ENCODE peak calls at places on chromosomes 3 and 15, in six cellular contexts. One of them, this sample, is unnamed.

GRCh38 chr3:120025520-120025919 is 68.7 kb downstream of the GSK3B start:
- DNase-seq in epithelial cell of esophagus: peak; percentile 60
- DNase-seq in brain microvascular endothelial cell: no peak
- DNase-seq in AG09309: no peak
- DNase-seq in IMR-90: peak; percentile 29
- DNase-seq in heart right ventricle: no peak
- DNase-seq in this sample: no peak

GRCh38 chr3:139427283-139428060 is 38.0 kb upstream of the COPB2 start:
- DNase-seq in AG09309: peak; percentile 55
- DNase-seq in IMR-90: peak; percentile 71
- DNase-seq in brain microvascular endothelial cell: peak; percentile 59
- DNase-seq in heart right ventricle: peak; percentile 40
- DNase-seq in epithelial cell of esophagus: peak; percentile 85
- DNase-seq in this sample: peak; percentile 42

GRCh38 chr3:9168230-9168629 is 81.2 kb downstream of the SRGAP3 start:
- DNase-seq in IMR-90: no peak
- DNase-seq in heart right ventricle: no peak
- DNase-seq in brain microvascular endothelial cell: no peak
- DNase-seq in AG09309: no peak
- DNase-seq in epithelial cell of esophagus: peak; percentile 82
- DNase-seq in this sample: no peak

GRCh38 chr3:44076221-44076829 is 165.4 kb upstream of the TOPAZ1 start:
- DNase-seq in AG09309: no peak
- DNase-seq in epithelial cell of esophagus: no peak
- DNase-seq in brain microvascular endothelial cell: no peak
- DNase-seq in heart right ventricle: no peak
- DNase-seq in IMR-90: no peak
- DNase-seq in this sample: no peak

GRCh38 chr3:184477940-184478339 is 83.6 kb upstream of the EPHB3 start:
- DNase-seq in heart right ventricle: no peak
- DNase-seq in AG09309: no peak
- DNase-seq in IMR-90: no peak
- DNase-seq in epithelial cell of esophagus: no peak
- DNase-seq in brain microvascular endothelial cell: no peak
- DNase-seq in this sample: no peak

GRCh38 chr3:46214751-46215352 is 6.7 kb upstream of the CCR1 start:
- DNase-seq in brain microvascular endothelial cell: no peak
- DNase-seq in epithelial cell of esophagus: no peak
- DNase-seq in heart right ventricle: no peak
- DNase-seq in IMR-90: no peak
- DNase-seq in AG09309: no peak
- DNase-seq in this sample: no peak

GRCh38 chr15:100686725-100687488 is 84.5 kb downstream of the ASB7 start:
- DNase-seq in IMR-90: peak; percentile 72
- DNase-seq in heart right ventricle: no peak
- DNase-seq in brain microvascular endothelial cell: peak; percentile 43
- DNase-seq in epithelial cell of esophagus: peak; percentile 34
- DNase-seq in AG09309: peak; percentile 47
- DNase-seq in this sample: no peak

GRCh38 chr15:47987908-47988532 is 132.8 kb upstream of the SLC24A5 start:
- DNase-seq in heart right ventricle: peak; percentile 47
- DNase-seq in IMR-90: peak; percentile 70
- DNase-seq in AG09309: peak; percentile 32
- DNase-seq in brain microvascular endothelial cell: peak; percentile 69
- DNase-seq in epithelial cell of esophagus: peak; percentile 74
- DNase-seq in this sample: peak; percentile 23

GRCh38 chr3:147384210-147385058 is 21.9 kb downstream of the ZIC4 start:
- DNase-seq in AG09309: no peak
- DNase-seq in IMR-90: no peak
- DNase-seq in epithelial cell of esophagus: no peak
- DNase-seq in brain microvascular endothelial cell: no peak
- DNase-seq in heart right ventricle: no peak
- DNase-seq in this sample: no peak

GRCh38 chr3:112531358-112531781 is 30.4 kb downstream of the ATG3 start:
- DNase-seq in AG09309: peak; percentile 3
- DNase-seq in heart right ventricle: no peak
- DNase-seq in epithelial cell of esophagus: peak; percentile 35
- DNase-seq in IMR-90: peak; percentile 49
- DNase-seq in brain microvascular endothelial cell: no peak
- DNase-seq in this sample: no peak

GRCh38 chr3:12139111-12139511 is 19.6 kb downstream of the TIMP4 start:
- DNase-seq in brain microvascular endothelial cell: peak; percentile 73
- DNase-seq in AG09309: no peak
- DNase-seq in heart right ventricle: peak; percentile 39
- DNase-seq in IMR-90: peak; percentile 73
- DNase-seq in epithelial cell of esophagus: peak; percentile 47
- DNase-seq in this sample: no peak

GRCh38 chr3:122694966-122695365 is 14.3 kb downstream of the PARP14 start:
- DNase-seq in heart right ventricle: no peak
- DNase-seq in brain microvascular endothelial cell: no peak
- DNase-seq in AG09309: no peak
- DNase-seq in IMR-90: no peak
- DNase-seq in epithelial cell of esophagus: no peak
- DNase-seq in this sample: no peak

GRCh38 chr3:25493786-25494185 is 65.7 kb downstream of the RARB start:
- DNase-seq in brain microvascular endothelial cell: peak; percentile 98
- DNase-seq in heart right ventricle: no peak
- DNase-seq in epithelial cell of esophagus: peak; percentile 40
- DNase-seq in IMR-90: peak; percentile 61
- DNase-seq in AG09309: peak; percentile 49
- DNase-seq in this sample: peak; percentile 87

GRCh38 chr3:115518100-115518852 is 105.0 kb upstream of the GAP43 start:
- DNase-seq in IMR-90: peak; percentile 79
- DNase-seq in brain microvascular endothelial cell: peak; percentile 71
- DNase-seq in heart right ventricle: peak; percentile 87
- DNase-seq in epithelial cell of esophagus: peak; percentile 92
- DNase-seq in AG09309: peak; percentile 35
- DNase-seq in this sample: peak; percentile 60

GRCh38 chr15:40927497-40928346 is 1.4 kb upstream of the DLL4 start:
- DNase-seq in heart right ventricle: no peak
- DNase-seq in brain microvascular endothelial cell: no peak
- DNase-seq in epithelial cell of esophagus: no peak
- DNase-seq in AG09309: no peak
- DNase-seq in IMR-90: no peak
- DNase-seq in this sample: no peak

GRCh38 chr15:41568350-41569017 is 9.5 kb downstream of the TYRO3 start:
- DNase-seq in IMR-90: peak; percentile 37
- DNase-seq in heart right ventricle: no peak
- DNase-seq in brain microvascular endothelial cell: no peak
- DNase-seq in epithelial cell of esophagus: no peak
- DNase-seq in AG09309: no peak
- DNase-seq in this sample: no peak

GRCh38 chr15:59516655-59517461 is 78.9 kb downstream of the FAM81A start:
- DNase-seq in epithelial cell of esophagus: no peak
- DNase-seq in AG09309: no peak
- DNase-seq in heart right ventricle: no peak
- DNase-seq in brain microvascular endothelial cell: no peak
- DNase-seq in IMR-90: no peak
- DNase-seq in this sample: no peak
- H3K4me3 ChIP-seq in epithelial cell of esophagus: no peak overlapping the region
- H3K4me3 ChIP-seq in AG09309: no peak overlapping the region
- H3K4me3 ChIP-seq in heart right ventricle: no peak overlapping the region
- H3K4me3 ChIP-seq in brain microvascular endothelial cell: no peak overlapping the region
- H3K4me3 ChIP-seq in IMR-90: no peak overlapping the region
- H3K4me3 ChIP-seq in this sample: no peak overlapping the region

GRCh38 chr15:87672309-87672897 is 584.1 kb downstream of the NTRK3 start:
- DNase-seq in brain microvascular endothelial cell: peak; percentile 34
- DNase-seq in AG09309: no peak
- DNase-seq in IMR-90: peak; percentile 41
- DNase-seq in epithelial cell of esophagus: peak; percentile 12
- DNase-seq in heart right ventricle: peak; percentile 23
- DNase-seq in this sample: no peak
- TF ChIP-seq CTCF in brain microvascular endothelial cell: peak; percentile 85
- TF ChIP-seq CTCF in AG09309: peak; percentile 90
- TF ChIP-seq CTCF in IMR-90: peak; percentile 78
- TF ChIP-seq CTCF in epithelial cell of esophagus: peak; percentile 36
- TF ChIP-seq CTCF in heart right ventricle: peak; percentile 56
- TF ChIP-seq CTCF in this sample: peak; percentile 74

GRCh38 chr15:81297147-81297572 is 26.8 kb downstream of the STARD5 start:
- DNase-seq in heart right ventricle: no peak
- DNase-seq in epithelial cell of esophagus: peak; percentile 96
- DNase-seq in brain microvascular endothelial cell: no peak
- DNase-seq in IMR-90: peak; percentile 24
- DNase-seq in AG09309: no peak
- DNase-seq in this sample: no peak
- H3K4me3 ChIP-seq in heart right ventricle: peak overlapping the region; percentile 67
- H3K4me3 ChIP-seq in epithelial cell of esophagus: no peak overlapping the region
- H3K4me3 ChIP-seq in brain microvascular endothelial cell: no peak overlapping the region
- H3K4me3 ChIP-seq in IMR-90: no peak overlapping the region
- H3K4me3 ChIP-seq in AG09309: no peak overlapping the region
- H3K4me3 ChIP-seq in this sample: no peak overlapping the region

DNA sequence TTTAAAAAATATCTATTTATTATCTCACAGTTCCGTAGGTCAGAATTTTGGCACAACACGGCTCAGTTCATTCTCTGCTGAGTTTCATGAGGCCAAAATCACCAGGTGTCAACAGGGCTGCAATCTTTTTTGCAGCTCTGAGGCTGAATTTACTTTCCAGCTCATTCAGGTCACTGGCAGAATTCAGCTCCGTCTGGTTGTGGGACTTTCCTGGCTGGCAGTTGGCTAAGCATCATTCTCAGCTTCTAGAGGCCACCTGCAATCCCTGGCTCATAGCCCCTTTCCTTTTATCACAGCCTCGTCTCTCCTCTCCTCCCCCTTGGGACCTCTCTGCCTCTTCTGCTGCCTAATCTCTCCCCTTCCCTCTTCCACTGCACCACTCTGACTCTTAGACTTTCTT is 174.0 kb upstream of the WNT5A start:
- DNase-seq in AG09309: no peak
- DNase-seq in IMR-90: no peak
- DNase-seq in heart right ventricle: no peak
- DNase-seq in brain microvascular endothelial cell: no peak
- DNase-seq in epithelial cell of esophagus: no peak
- DNase-seq in this sample: no peak
- TF ChIP-seq CTCF in AG09309: no peak
- TF ChIP-seq CTCF in IMR-90: no peak
- TF ChIP-seq CTCF in heart right ventricle: no peak
- TF ChIP-seq CTCF in brain microvascular endothelial cell: no peak
- TF ChIP-seq CTCF in epithelial cell of esophagus: no peak
- TF ChIP-seq CTCF in this sample: no peak

GRCh38 chr15:65066635-65067333 is 1.0 kb downstream of the RASL12 start:
- DNase-seq in AG09309: no peak
- DNase-seq in epithelial cell of esophagus: no peak
- DNase-seq in IMR-90: no peak
- DNase-seq in heart right ventricle: peak; percentile 67
- DNase-seq in brain microvascular endothelial cell: no peak
- DNase-seq in this sample: no peak
- H3K4me3 ChIP-seq in AG09309: no peak overlapping the region
- H3K4me3 ChIP-seq in epithelial cell of esophagus: no peak overlapping the region
- H3K4me3 ChIP-seq in IMR-90: no peak overlapping the region
- H3K4me3 ChIP-seq in heart right ventricle: peak overlapping the region; percentile 56
- H3K4me3 ChIP-seq in brain microvascular endothelial cell: no peak overlapping the region
- H3K4me3 ChIP-seq in this sample: no peak overlapping the region

GRCh38 chr3:83034806-83035703 is 1273.6 kb upstream of the GBE1 start:
- DNase-seq in brain microvascular endothelial cell: no peak
- DNase-seq in AG09309: no peak
- DNase-seq in heart right ventricle: no peak
- DNase-seq in IMR-90: no peak
- DNase-seq in epithelial cell of esophagus: no peak
- DNase-seq in this sample: no peak
- TF ChIP-seq CTCF in brain microvascular endothelial cell: no peak
- TF ChIP-seq CTCF in AG09309: no peak
- TF ChIP-seq CTCF in heart right ventricle: no peak
- TF ChIP-seq CTCF in IMR-90: no peak
- TF ChIP-seq CTCF in epithelial cell of esophagus: no peak
- TF ChIP-seq CTCF in this sample: no peak

GRCh38 chr3:127804141-127804540 is 18.2 kb downstream of the MGLL start:
- DNase-seq in epithelial cell of esophagus: no peak
- DNase-seq in IMR-90: no peak
- DNase-seq in AG09309: no peak
- DNase-seq in brain microvascular endothelial cell: no peak
- DNase-seq in heart right ventricle: no peak
- DNase-seq in this sample: no peak
- H3K4me3 ChIP-seq in epithelial cell of esophagus: no peak overlapping the region
- H3K4me3 ChIP-seq in IMR-90: no peak overlapping the region
- H3K4me3 ChIP-seq in AG09309: no peak overlapping the region
- H3K4me3 ChIP-seq in brain microvascular endothelial cell: no peak overlapping the region
- H3K4me3 ChIP-seq in heart right ventricle: no peak overlapping the region
- H3K4me3 ChIP-seq in this sample: no peak overlapping the region

GRCh38 chr3:14602006-14602803 is 49.4 kb upstream of the CCDC174 start:
- DNase-seq in brain microvascular endothelial cell: no peak
- DNase-seq in epithelial cell of esophagus: no peak
- DNase-seq in IMR-90: no peak
- DNase-seq in AG09309: no peak
- DNase-seq in heart right ventricle: no peak
- DNase-seq in this sample: no peak
- TF ChIP-seq CTCF in brain microvascular endothelial cell: peak; percentile 7
- TF ChIP-seq CTCF in epithelial cell of esophagus: peak; percentile 10
- TF ChIP-seq CTCF in IMR-90: no peak
- TF ChIP-seq CTCF in AG09309: no peak
- TF ChIP-seq CTCF in heart right ventricle: peak; percentile 6
- TF ChIP-seq CTCF in this sample: peak; percentile 18

DNA sequence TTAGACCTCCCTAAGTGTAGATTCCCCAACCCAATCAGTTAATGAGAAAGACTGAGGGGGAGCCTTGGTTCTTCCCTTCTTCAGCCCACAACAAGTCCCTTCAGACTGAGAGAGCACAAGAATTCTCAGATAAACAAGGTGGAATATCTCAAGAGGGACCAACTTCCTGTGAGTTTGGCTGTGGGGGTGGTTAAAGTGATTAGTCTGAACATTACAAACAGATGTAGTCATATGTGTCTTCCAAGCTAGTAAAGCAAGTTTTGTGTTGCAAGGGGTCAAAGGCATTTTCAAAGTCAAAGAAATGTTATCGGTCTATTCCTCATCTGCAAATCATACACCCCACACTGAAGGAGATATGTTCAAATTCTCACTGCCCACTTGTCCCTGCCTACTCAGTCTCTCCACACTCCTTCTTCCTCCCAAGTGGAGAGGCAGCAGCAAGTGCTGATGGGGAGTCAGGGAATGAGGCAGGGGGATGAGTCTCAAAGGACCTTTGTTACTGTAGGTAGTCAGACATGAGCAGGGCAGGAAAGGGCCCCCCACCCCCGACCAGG is 242.6 kb downstream of the FAM43A start:
- DNase-seq in IMR-90: peak; percentile 61
- DNase-seq in epithelial cell of esophagus: peak; percentile 73
- DNase-seq in AG09309: no peak
- DNase-seq in brain microvascular endothelial cell: peak; percentile 36
- DNase-seq in heart right ventricle: no peak
- DNase-seq in this sample: no peak
- H3K4me3 ChIP-seq in IMR-90: no peak overlapping the region
- H3K4me3 ChIP-seq in epithelial cell of esophagus: no peak overlapping the region
- H3K4me3 ChIP-seq in AG09309: no peak overlapping the region
- H3K4me3 ChIP-seq in brain microvascular endothelial cell: no peak overlapping the region
- H3K4me3 ChIP-seq in heart right ventricle: no peak overlapping the region
- H3K4me3 ChIP-seq in this sample: no peak overlapping the region